ENCODE peak calls at places on chromosomes 4 and X, in ten cellular contexts. H is CD4-positive, alpha-beta memory T cell; V is right atrium auricular region; B is mucosa of descending colon; R is neural progenitor cell; E is ovary; Y is esophagus squamous epithelium; W is right cardiac atrium; A is A549; T is kidney. Q is an unnamed sample. For H3K9me3 and H3K4me1, the result is how much of the 10 kb centered on the place peaks cover.

GRCh38 chr4:190019023-190019858 is 7.8 kb downstream of the FRG2 start:
- DNase-seq in H (no peak), V (no peak), B (no peak), R (peak), E (no peak), Y (no peak), W (peak), A (no peak), T (peak), Q (no peak)

GRCh38 chr4:40000711-40001110 is 23.0 kb upstream of the PDS5A start:
- DNase-seq in H (no peak), V (no peak), B (no peak), R (no peak), E (no peak), Y (no peak), W (no peak), A (no peak), T (no peak), Q (no peak)

GRCh38 chr4:6182390-6183280 is 17.7 kb downstream of the JAKMIP1 start:
- DNase-seq in H (no peak), V (no peak), B (no peak), R (no peak), E (no peak), Y (no peak), W (no peak), A (no peak), T (no peak), Q (no peak)

GRCh38 chr4:182145360-182145905 is 97.8 kb upstream of the TENM3 start:
- DNase-seq in H (no peak), V (no peak), B (no peak), R (peak), E (no peak), Y (no peak), W (no peak), A (no peak), T (no peak), Q (no peak)

GRCh38 chr4:138301536-138301935 is 59.4 kb upstream of the SLC7A11 start:
- DNase-seq in H (no peak), V (no peak), B (no peak), R (no peak), E (no peak), Y (no peak), W (no peak), A (no peak), T (no peak), Q (no peak)

GRCh38 chr4:108360857-108361820 is 192.4 kb upstream of the LEF1 start:
- DNase-seq in H (no peak), V (no peak), B (no peak), R (peak), E (no peak), Y (no peak), W (peak), A (no peak), T (no peak), Q (no peak)

GRCh38 chrX:108366644-108367406 is 71.4 kb downstream of the COL4A6 start:
- DNase-seq in H (no peak), V (no peak), B (no peak), R (peak), E (no peak), Y (no peak), W (no peak), A (no peak), T (no peak), Q (no peak)

GRCh38 chrX:7133036-7133412 is 14.5 kb upstream of the STS start:
- DNase-seq in H (no peak), V (no peak), B (no peak), R (no peak), E (no peak), Y (no peak), W (peak), A (no peak), T (peak), Q (no peak)

GRCh38 chrX:72029473-72030411 is 102.0 kb downstream of the RTL5 start:
- DNase-seq in H (no peak), V (peak), B (no peak), R (peak), E (no peak), Y (no peak), W (no peak), A (peak), T (no peak), Q (no peak)

GRCh38 chr4:89586318-89586717 is 250.6 kb downstream of the SNCA start:
- DNase-seq in H (no peak), V (no peak), B (no peak), R (no peak), E (no peak), Y (no peak), W (no peak), A (no peak), T (no peak), Q (no peak)

GRCh38 chr4:109406337-109406931 is 27.2 kb upstream of the SEC24B start:
- DNase-seq in H (peak), V (no peak), B (no peak), R (peak), E (no peak), Y (no peak), W (no peak), A (peak), T (no peak), Q (no peak)

GRCh38 chr4:99863-100262 is 24.4 kb upstream of the ZNF718 start:
- DNase-seq in H (no peak), V (no peak), B (no peak), R (no peak), E (no peak), Y (no peak), W (no peak), A (peak), T (no peak), Q (no peak)
- H3K9me3 ChIP-seq in H (under half), V (under half), B (half or more), R (under half), E (under half), Y (under half), W (under half), A (under half), T (under half), Q (half or more)

DNA sequence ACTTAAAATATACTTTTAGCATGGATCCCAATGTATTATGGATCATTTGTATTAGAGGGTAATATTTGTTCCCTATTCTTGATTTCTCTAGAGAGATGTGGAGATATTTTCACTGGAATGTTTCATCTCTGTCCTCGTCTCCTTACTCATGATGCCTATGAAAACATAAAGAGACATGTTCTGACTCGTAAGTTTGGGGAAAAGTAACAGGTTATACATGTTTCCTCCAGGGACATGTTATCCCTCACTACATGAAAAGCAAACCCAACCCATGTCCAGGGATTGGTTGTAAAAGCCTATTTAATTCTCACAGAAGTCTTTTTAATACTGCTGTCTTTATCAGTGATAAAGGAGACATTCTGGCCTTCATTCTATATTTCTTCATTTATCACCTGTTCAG is 621.4 kb downstream of the GABRG1 start:
- DNase-seq in H (no peak), V (no peak), B (no peak), R (no peak), E (no peak), Y (no peak), W (no peak), A (no peak), T (no peak), Q (no peak)
- H3K4me1 ChIP-seq in H (under half), V (under half), B (under half), R (under half), E (under half), Y (under half), W (under half), A (under half), T (under half), Q (under half)

DNA sequence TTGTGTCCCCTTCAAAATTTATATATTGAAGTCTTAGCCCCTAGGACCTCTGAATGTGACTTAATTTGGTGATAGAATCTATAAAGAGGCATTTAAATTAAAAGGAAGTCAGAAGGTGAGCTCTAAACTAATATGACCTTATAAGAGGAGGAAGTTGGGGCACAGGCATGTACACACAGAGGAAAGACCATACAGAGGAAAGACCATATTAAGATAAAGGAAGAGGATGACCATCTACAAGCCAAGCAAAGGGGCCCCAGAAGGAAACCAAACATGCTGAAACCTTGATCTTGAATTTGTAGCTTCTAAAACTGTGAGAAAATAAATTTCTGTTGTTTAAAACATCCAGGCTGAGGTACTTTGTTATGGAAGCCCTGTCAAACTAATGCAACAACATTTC is 26.9 kb upstream of the CYBB start:
- DNase-seq in H (no peak), V (no peak), B (no peak), R (no peak), E (no peak), Y (no peak), W (no peak), A (no peak), T (no peak), Q (no peak)
- H3K9me3 ChIP-seq in H (under half), V (under half), B (under half), R (under half), E (under half), Y (under half), W (under half), A (under half), T (under half), Q (under half)

DNA sequence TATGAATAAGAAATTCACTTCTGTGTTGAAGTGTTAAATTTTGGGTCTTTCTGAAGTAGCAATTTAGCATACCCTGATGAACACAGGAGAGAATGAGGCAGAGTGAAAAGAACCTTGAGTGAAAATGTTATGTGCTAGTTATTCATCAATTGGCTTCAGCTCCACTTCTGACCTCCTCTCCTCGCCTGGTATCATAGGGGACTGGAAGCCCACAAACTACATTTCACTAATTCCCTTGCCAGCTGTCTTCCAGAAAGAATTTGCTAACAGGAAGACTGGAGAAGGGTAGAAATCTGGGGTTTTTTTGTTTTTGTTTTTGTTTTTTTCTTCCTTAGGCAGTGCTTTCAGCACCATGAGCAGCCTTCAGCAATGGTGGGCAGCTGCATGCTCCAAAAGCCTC is 5.5 kb upstream of the DAPP1 start:
- DNase-seq in H (no peak), V (no peak), B (no peak), R (no peak), E (no peak), Y (no peak), W (no peak), A (no peak), T (no peak), Q (no peak)
- H3K4me1 ChIP-seq in H (under half), V (under half), B (under half), R (under half), E (under half), Y (under half), W (under half), A (under half), T (under half), Q (under half)

GRCh38 chr4:38298868-38299713 is 338.9 kb downstream of the PTTG2 start:
- DNase-seq in H (no peak), V (no peak), B (no peak), R (no peak), E (no peak), Y (no peak), W (no peak), A (no peak), T (no peak), Q (no peak)
- H3K9me3 ChIP-seq in H (under half), V (under half), B (under half), R (under half), E (under half), Y (under half), W (under half), A (under half), T (under half), Q (under half)

DNA sequence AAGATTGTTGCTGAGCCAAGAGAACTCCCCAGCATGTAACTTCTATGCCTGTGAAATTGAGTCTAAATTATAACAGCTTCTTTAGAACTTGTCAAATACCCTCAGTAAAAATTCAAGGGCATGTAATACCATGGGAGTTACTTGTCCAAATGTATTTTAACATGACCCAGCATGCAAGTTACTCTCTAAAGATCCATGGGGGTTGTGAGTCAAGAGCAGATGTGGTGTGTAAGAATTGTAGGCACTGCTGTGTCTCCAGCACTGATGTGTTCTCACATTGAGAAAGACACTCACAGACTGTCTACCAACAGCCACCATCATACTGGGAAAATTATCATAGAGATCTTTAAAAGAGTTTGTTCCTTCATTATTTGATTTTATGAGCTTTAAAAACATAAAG is 237.4 kb upstream of the IL1RAPL1 start:
- DNase-seq in H (no peak), V (no peak), B (no peak), R (no peak), E (no peak), Y (no peak), W (no peak), A (no peak), T (no peak), Q (no peak)
- H3K4me1 ChIP-seq in H (under half), V (under half), B (under half), R (under half), E (under half), Y (under half), W (under half), A (under half), T (under half), Q (under half)

DNA sequence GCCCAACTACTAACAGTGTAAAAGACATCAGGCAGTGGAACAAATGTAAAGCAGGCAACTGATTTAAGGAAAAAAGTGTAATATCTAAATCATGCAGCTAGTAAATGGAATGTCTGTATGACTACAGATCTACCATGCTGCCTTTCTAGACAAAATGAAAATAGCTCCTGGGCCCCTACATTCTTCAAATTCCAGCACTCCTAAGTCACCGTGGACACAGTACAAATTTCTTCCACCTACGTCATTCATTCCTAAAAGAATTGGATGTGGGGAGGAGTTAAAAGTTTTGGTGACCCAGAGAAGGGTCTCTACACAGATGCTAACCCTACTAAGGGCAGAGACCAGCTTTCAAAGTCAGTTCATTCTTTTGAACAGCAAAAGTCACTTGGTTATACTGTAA is 137.2 kb upstream of the ARHGEF9 start:
- DNase-seq in H (no peak), V (no peak), B (no peak), R (no peak), E (no peak), Y (no peak), W (no peak), A (peak), T (no peak), Q (no peak)
- H3K9me3 ChIP-seq in H (under half), V (under half), B (under half), R (under half), E (under half), Y (under half), W (under half), A (under half), T (under half), Q (under half)

GRCh38 chrX:39438603-39439602 is 637.6 kb downstream of the MID1IP1 start:
- DNase-seq in H (no peak), V (no peak), B (no peak), R (peak), E (no peak), Y (no peak), W (peak), A (no peak), T (no peak), Q (no peak)

GRCh38 chrX:39439910-39440733 is 638.9 kb downstream of the MID1IP1 start:
- DNase-seq in H (peak), V (no peak), B (no peak), R (no peak), E (no peak), Y (no peak), W (no peak), A (no peak), T (no peak), Q (no peak)

GRCh38 chrX:39442332-39442731 is 641.1 kb downstream of the MID1IP1 start:
- DNase-seq in H (no peak), V (no peak), B (no peak), R (no peak), E (no peak), Y (no peak), W (no peak), A (no peak), T (no peak), Q (no peak)

GRCh38 chrX:39440734-39441305 is 639.6 kb downstream of the MID1IP1 start:
- DNase-seq in H (no peak), V (no peak), B (no peak), R (no peak), E (no peak), Y (no peak), W (no peak), A (no peak), T (no peak), Q (no peak)

DNA sequence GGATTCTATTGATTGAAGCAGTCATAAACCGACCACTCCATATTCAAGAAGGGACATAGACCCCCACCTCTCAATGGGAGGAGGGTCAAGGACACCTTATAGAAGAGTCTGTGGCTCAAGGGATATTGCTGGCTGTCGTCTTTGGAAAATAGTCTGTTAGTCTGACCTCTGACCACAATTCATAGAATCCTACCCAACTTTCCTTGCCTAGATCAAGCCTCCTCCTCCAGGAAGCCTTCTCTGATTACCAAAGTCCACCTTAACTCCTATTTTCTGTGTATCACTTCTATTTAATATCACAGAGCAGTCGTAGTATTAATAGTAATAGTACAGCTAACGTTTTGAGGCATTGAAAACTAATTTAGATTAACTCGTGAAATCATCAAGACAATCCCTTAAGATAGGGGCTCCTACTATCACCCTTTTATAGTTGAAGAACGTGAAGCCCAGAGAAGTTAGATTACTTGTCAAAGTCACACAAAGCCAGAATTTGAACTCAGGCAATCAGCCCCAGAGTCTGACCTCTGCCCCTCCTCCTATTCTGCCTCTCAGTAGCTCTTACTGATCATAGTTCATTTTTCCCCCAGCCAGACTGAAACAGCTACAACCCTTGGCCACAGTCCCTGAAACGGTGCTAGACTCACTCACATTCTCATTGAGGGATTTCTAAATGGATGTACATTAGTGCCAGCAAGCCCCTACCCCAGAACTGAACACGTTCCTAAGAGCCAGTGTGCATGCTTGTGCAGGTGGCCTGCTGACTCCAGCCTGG is 636.6 kb downstream of the MID1IP1 start:
- DNase-seq in H (no peak), V (no peak), B (no peak), R (no peak), E (no peak), Y (no peak), W (no peak), A (no peak), T (no peak), Q (no peak)
- H3K4me1 ChIP-seq in H (under half), V (under half), B (under half), R (under half), E (under half), Y (under half), W (under half), A (under half), T (under half), Q (under half)

Q was measured in upper lobe of right lung.